ENCODE peak calls at places on chromosomes 7 and 10, in five cellular contexts. H is GM18507; C is neural progenitor cell; G is activated CD4-positive, alpha-beta T cell treated with anti-CD3 and anti-CD28 coated beads for 36 hours; B is iris pigment epithelial cell. V is an unnamed sample.

GRCh38 chr7:102841290-102841689 is 71.5 kb upstream of the LRRC17 start:
- DNase-seq in H (no peak), C (no peak), G (no peak), B (no peak), V (no peak)

GRCh38 chr10:35236739-35237138 is 99.6 kb upstream of the CCNY start:
- DNase-seq in H (no peak), C (peak; percentile 49), G (no peak), B (peak; percentile 36), V (no peak)

GRCh38 chr10:31483546-31483945 is 164.5 kb downstream of the ZEB1 start:
- DNase-seq in H (no peak), C (no peak), G (no peak), B (no peak), V (no peak)

GRCh38 chr7:72674394-72674793 is 153.6 kb downstream of the TYW1B start:
- DNase-seq in H (no peak), C (no peak), G (no peak), B (no peak), V (no peak)

GRCh38 chr7:2013381-2014311 is 219.1 kb downstream of the MAD1L1 start:
- DNase-seq in H (no peak), C (no peak), G (no peak), B (no peak), V (no peak)

GRCh38 chr7:74225400-74225799 is 15.6 kb downstream of the LAT2 start:
- DNase-seq in H (no peak), C (no peak), G (no peak), B (no peak), V (no peak)

GRCh38 chr7:31811650-31812461 is 124.8 kb downstream of the PPP1R17 start:
- DNase-seq in H (no peak), C (no peak), G (no peak), B (peak; percentile 14), V (no peak)

GRCh38 chr10:103839867-103840746 is 15.3 kb downstream of the SH3PXD2A start:
- DNase-seq in H (no peak), C (peak; percentile 43), G (no peak), B (no peak), V (no peak)

GRCh38 chr7:46881507-46882127 is 700.3 kb downstream of the TNS3 start:
- DNase-seq in H (no peak), C (peak; percentile 2), G (no peak), B (peak; percentile 35), V (no peak)

GRCh38 chr7:5230272-5231067 is 40.4 kb downstream of the WIPI2 start:
- DNase-seq in H (no peak), C (no peak), G (no peak), B (no peak), V (no peak)

GRCh38 chr10:4450981-4451501 is 375.0 kb upstream of the AKR1E2 start:
- DNase-seq in H (no peak), C (no peak), G (peak; percentile 11), B (peak; percentile 86), V (no peak)

GRCh38 chr7:27397503-27397902 is 154.9 kb downstream of the EVX1 start:
- DNase-seq in H (no peak), C (no peak), G (no peak), B (no peak), V (no peak)

V was measured in nucleus accumbens.